ENCODE peak calls at places on chromosome 13, in six cellular contexts. One of them, this sample, is unnamed.

GRCh38 chr13:91346848-91347211 is 657 bp upstream of the MIR17HG start:
- DNase-seq in adrenal gland: no peak
- DNase-seq in cardiac muscle cell: peak
- DNase-seq in cardiac fibroblast: peak
- DNase-seq in AG10803: no peak
- DNase-seq in coronary artery: no peak
- DNase-seq in this sample: peak

GRCh38 chr13:53121131-53121773 is 92.6 kb downstream of the OLFM4 start:
- DNase-seq in AG10803: no peak
- DNase-seq in coronary artery: no peak
- DNase-seq in adrenal gland: no peak
- DNase-seq in cardiac fibroblast: no peak
- DNase-seq in cardiac muscle cell: no peak
- DNase-seq in this sample: no peak

GRCh38 chr13:53198699-53199098 is 170.1 kb downstream of the OLFM4 start:
- DNase-seq in coronary artery: no peak
- DNase-seq in AG10803: no peak
- DNase-seq in adrenal gland: no peak
- DNase-seq in cardiac muscle cell: no peak
- DNase-seq in cardiac fibroblast: no peak
- DNase-seq in this sample: no peak

GRCh38 chr13:110528371-110528770 is 33.2 kb downstream of the RAB20 start:
- DNase-seq in coronary artery: no peak
- DNase-seq in cardiac fibroblast: peak
- DNase-seq in adrenal gland: no peak
- DNase-seq in cardiac muscle cell: no peak
- DNase-seq in AG10803: no peak
- DNase-seq in this sample: no peak

GRCh38 chr13:27964741-27965323 is 4.3 kb downstream of the CDX2 start:
- DNase-seq in coronary artery: no peak
- DNase-seq in AG10803: no peak
- DNase-seq in cardiac muscle cell: no peak
- DNase-seq in adrenal gland: no peak
- DNase-seq in cardiac fibroblast: no peak
- DNase-seq in this sample: no peak

GRCh38 chr13:30737511-30738342 is 2.4 kb downstream of the ALOX5AP start:
- DNase-seq in cardiac fibroblast: no peak
- DNase-seq in cardiac muscle cell: no peak
- DNase-seq in coronary artery: no peak
- DNase-seq in adrenal gland: no peak
- DNase-seq in AG10803: no peak
- DNase-seq in this sample: no peak

GRCh38 chr13:71730267-71730666 is 136.7 kb downstream of the DACH1 start:
- DNase-seq in adrenal gland: no peak
- DNase-seq in AG10803: no peak
- DNase-seq in cardiac muscle cell: no peak
- DNase-seq in coronary artery: no peak
- DNase-seq in cardiac fibroblast: no peak
- DNase-seq in this sample: no peak

GRCh38 chr13:48749699-48750473 is 96.2 kb downstream of the CYSLTR2 start:
- DNase-seq in AG10803: peak
- DNase-seq in adrenal gland: peak
- DNase-seq in cardiac muscle cell: peak
- DNase-seq in cardiac fibroblast: peak
- DNase-seq in coronary artery: peak
- DNase-seq in this sample: peak

GRCh38 chr13:66353664-66354063 is 876.5 kb downstream of the PCDH9 start:
- DNase-seq in cardiac fibroblast: peak
- DNase-seq in AG10803: no peak
- DNase-seq in coronary artery: no peak
- DNase-seq in adrenal gland: no peak
- DNase-seq in cardiac muscle cell: no peak
- DNase-seq in this sample: peak

GRCh38 chr13:25375727-25376358 is 4.1 kb downstream of the ATP8A2 start:
- DNase-seq in coronary artery: no peak
- DNase-seq in adrenal gland: peak
- DNase-seq in cardiac fibroblast: peak
- DNase-seq in cardiac muscle cell: peak
- DNase-seq in AG10803: peak
- DNase-seq in this sample: peak

GRCh38 chr13:52848455-52849190 is at the start of gene PCDH8:
- DNase-seq in AG10803: no peak
- DNase-seq in cardiac muscle cell: peak
- DNase-seq in cardiac fibroblast: no peak
- DNase-seq in adrenal gland: no peak
- DNase-seq in coronary artery: no peak
- DNase-seq in this sample: no peak

GRCh38 chr13:75264611-75265010 is 217.4 kb downstream of the TBC1D4 start:
- DNase-seq in AG10803: no peak
- DNase-seq in coronary artery: no peak
- DNase-seq in adrenal gland: no peak
- DNase-seq in cardiac muscle cell: no peak
- DNase-seq in cardiac fibroblast: no peak
- DNase-seq in this sample: no peak

GRCh38 chr13:23427342-23428182 is 5.9 kb downstream of the SACS start:
- DNase-seq in adrenal gland: no peak
- DNase-seq in cardiac fibroblast: peak
- DNase-seq in AG10803: peak
- DNase-seq in coronary artery: no peak
- DNase-seq in cardiac muscle cell: no peak
- DNase-seq in this sample: peak

GRCh38 chr13:99161512-99161911 is 39.1 kb upstream of the UBAC2 start:
- DNase-seq in cardiac fibroblast: no peak
- DNase-seq in coronary artery: no peak
- DNase-seq in AG10803: no peak
- DNase-seq in cardiac muscle cell: no peak
- DNase-seq in adrenal gland: no peak
- DNase-seq in this sample: no peak

GRCh38 chr13:110937511-110938303 is 22.8 kb upstream of the ANKRD10 start:
- DNase-seq in cardiac muscle cell: no peak
- DNase-seq in coronary artery: peak
- DNase-seq in AG10803: no peak
- DNase-seq in cardiac fibroblast: no peak
- DNase-seq in adrenal gland: no peak
- DNase-seq in this sample: no peak

GRCh38 chr13:63614874-63615612 is 2199.4 kb upstream of the PCDH20 start:
- DNase-seq in cardiac fibroblast: no peak
- DNase-seq in adrenal gland: no peak
- DNase-seq in cardiac muscle cell: no peak
- DNase-seq in coronary artery: no peak
- DNase-seq in AG10803: no peak
- DNase-seq in this sample: no peak

GRCh38 chr13:71621152-71622124 is 245.6 kb downstream of the DACH1 start:
- DNase-seq in cardiac fibroblast: no peak
- DNase-seq in cardiac muscle cell: peak
- DNase-seq in coronary artery: no peak
- DNase-seq in adrenal gland: no peak
- DNase-seq in AG10803: no peak
- DNase-seq in this sample: no peak

GRCh38 chr13:35814573-35814972 is 316.6 kb downstream of the DCLK1 start:
- DNase-seq in cardiac muscle cell: no peak
- DNase-seq in coronary artery: no peak
- DNase-seq in AG10803: peak
- DNase-seq in adrenal gland: no peak
- DNase-seq in cardiac fibroblast: no peak
- DNase-seq in this sample: no peak

GRCh38 chr13:66543780-66544179 is 686.4 kb downstream of the PCDH9 start:
- DNase-seq in coronary artery: no peak
- DNase-seq in adrenal gland: no peak
- DNase-seq in cardiac fibroblast: no peak
- DNase-seq in AG10803: no peak
- DNase-seq in cardiac muscle cell: no peak
- DNase-seq in this sample: no peak

GRCh38 chr13:102395174-102395573 is 6.7 kb downstream of the FGF14 start:
- DNase-seq in cardiac muscle cell: no peak
- DNase-seq in cardiac fibroblast: no peak
- DNase-seq in AG10803: no peak
- DNase-seq in adrenal gland: no peak
- DNase-seq in coronary artery: no peak
- DNase-seq in this sample: no peak

GRCh38 chr13:74695021-74695800 is 561.0 kb upstream of the KLF12 start:
- DNase-seq in adrenal gland: no peak
- DNase-seq in coronary artery: no peak
- DNase-seq in cardiac muscle cell: peak
- DNase-seq in AG10803: no peak
- DNase-seq in cardiac fibroblast: peak
- DNase-seq in this sample: peak

GRCh38 chr13:46903748-46904147 is 6.9 kb upstream of the HTR2A start:
- DNase-seq in AG10803: peak
- DNase-seq in adrenal gland: no peak
- DNase-seq in coronary artery: no peak
- DNase-seq in cardiac fibroblast: peak
- DNase-seq in cardiac muscle cell: no peak
- DNase-seq in this sample: peak

GRCh38 chr13:45575146-45575829 is 40.3 kb downstream of the ERICH6B start:
- DNase-seq in cardiac muscle cell: no peak
- DNase-seq in cardiac fibroblast: peak
- DNase-seq in AG10803: no peak
- DNase-seq in adrenal gland: no peak
- DNase-seq in coronary artery: no peak
- DNase-seq in this sample: no peak

GRCh38 chr13:113763254-113763653 is 4.2 kb downstream of the TMEM255B start:
- DNase-seq in AG10803: no peak
- DNase-seq in adrenal gland: no peak
- DNase-seq in coronary artery: no peak
- DNase-seq in cardiac fibroblast: no peak
- DNase-seq in cardiac muscle cell: no peak
- DNase-seq in this sample: no peak

GRCh38 chr13:34076943-34077703 is 259.2 kb downstream of the RFC3 start:
- DNase-seq in cardiac muscle cell: peak
- DNase-seq in cardiac fibroblast: peak
- DNase-seq in coronary artery: no peak
- DNase-seq in adrenal gland: no peak
- DNase-seq in AG10803: peak
- DNase-seq in this sample: peak

GRCh38 chr13:28820099-28821051 is at the start of gene MTUS2:
- DNase-seq in cardiac fibroblast: no peak
- DNase-seq in adrenal gland: no peak
- DNase-seq in coronary artery: no peak
- DNase-seq in cardiac muscle cell: peak
- DNase-seq in AG10803: no peak
- DNase-seq in this sample: no peak

GRCh38 chr13:28680541-28680940 is 21.6 kb downstream of the POMP start:
- DNase-seq in cardiac muscle cell: no peak
- DNase-seq in AG10803: no peak
- DNase-seq in cardiac fibroblast: no peak
- DNase-seq in coronary artery: no peak
- DNase-seq in adrenal gland: no peak
- DNase-seq in this sample: no peak

GRCh38 chr13:114130708-114131580 is 1.5 kb downstream of the RASA3 start:
- DNase-seq in AG10803: peak
- DNase-seq in cardiac muscle cell: peak
- DNase-seq in adrenal gland: no peak
- DNase-seq in coronary artery: no peak
- DNase-seq in cardiac fibroblast: peak
- DNase-seq in this sample: peak

GRCh38 chr13:38804536-38804935 is 117.7 kb downstream of the FREM2 start:
- DNase-seq in AG10803: no peak
- DNase-seq in adrenal gland: no peak
- DNase-seq in cardiac muscle cell: no peak
- DNase-seq in coronary artery: no peak
- DNase-seq in cardiac fibroblast: peak
- DNase-seq in this sample: peak

GRCh38 chr13:38804061-38804460 is 117.2 kb downstream of the FREM2 start:
- DNase-seq in adrenal gland: no peak
- DNase-seq in cardiac muscle cell: no peak
- DNase-seq in cardiac fibroblast: no peak
- DNase-seq in AG10803: no peak
- DNase-seq in coronary artery: no peak
- DNase-seq in this sample: no peak

DNA sequence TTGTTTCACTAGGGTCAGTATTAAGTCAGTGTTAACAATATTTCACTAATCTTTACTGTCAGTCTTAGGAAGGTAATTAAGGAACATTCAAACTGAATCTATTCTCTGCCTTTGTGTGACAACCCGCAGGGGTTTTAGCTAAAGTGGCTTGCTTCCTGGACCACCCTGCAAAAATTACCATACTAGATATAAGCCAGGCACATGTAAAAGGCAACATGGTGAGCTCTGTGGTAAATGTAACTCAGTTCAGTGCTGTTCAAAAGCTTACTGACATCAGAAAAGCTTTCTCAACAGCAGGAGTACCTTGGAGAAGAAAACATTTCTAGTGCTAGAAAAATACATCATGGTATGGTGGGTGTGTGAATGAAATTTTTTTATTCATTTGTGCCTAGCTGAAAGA is 116.7 kb downstream of the FREM2 start:
- DNase-seq in coronary artery: no peak
- DNase-seq in AG10803: no peak
- DNase-seq in adrenal gland: no peak
- DNase-seq in cardiac muscle cell: no peak
- DNase-seq in cardiac fibroblast: no peak
- DNase-seq in this sample: no peak
- H3K4me3 ChIP-seq in coronary artery: no peak
- H3K4me3 ChIP-seq in AG10803: no peak
- H3K4me3 ChIP-seq in adrenal gland: no peak
- H3K4me3 ChIP-seq in cardiac muscle cell: no peak
- H3K4me3 ChIP-seq in cardiac fibroblast: no peak
- H3K4me3 ChIP-seq in this sample: no peak

GRCh38 chr13:100689191-100689590 is 14.6 kb upstream of the TMTC4 start:
- DNase-seq in AG10803: no peak
- DNase-seq in coronary artery: no peak
- DNase-seq in adrenal gland: no peak
- DNase-seq in cardiac muscle cell: no peak
- DNase-seq in cardiac fibroblast: no peak
- DNase-seq in this sample: no peak

GRCh38 chr13:100694722-100695644 is 20.4 kb upstream of the TMTC4 start:
- DNase-seq in coronary artery: no peak
- DNase-seq in cardiac fibroblast: peak
- DNase-seq in AG10803: peak
- DNase-seq in adrenal gland: peak
- DNase-seq in cardiac muscle cell: peak
- DNase-seq in this sample: peak
- TF ChIP-seq CTCF in coronary artery: no peak
- TF ChIP-seq CTCF in cardiac fibroblast: peak
- TF ChIP-seq CTCF in AG10803: peak
- TF ChIP-seq CTCF in adrenal gland: peak
- TF ChIP-seq CTCF in cardiac muscle cell: peak
- TF ChIP-seq CTCF in this sample: peak

DNA sequence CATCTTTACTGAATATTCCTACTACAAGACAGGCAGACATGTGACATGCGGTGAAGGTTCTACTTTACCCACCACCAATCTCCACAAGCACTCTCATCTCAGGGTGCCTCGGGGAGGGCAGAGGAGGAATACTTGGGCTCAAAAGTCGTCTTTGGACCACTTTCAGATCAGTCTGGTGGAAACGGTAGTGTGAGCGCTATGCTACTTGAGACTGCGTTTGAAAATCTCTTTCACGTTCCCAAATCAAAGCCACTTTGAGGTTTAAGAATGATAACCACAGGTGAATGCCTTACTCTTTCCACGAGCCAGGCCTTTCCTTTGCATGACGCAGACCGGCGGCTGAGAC is 1.5 kb upstream of the SOX1 start:
- DNase-seq in cardiac muscle cell: no peak
- DNase-seq in adrenal gland: no peak
- DNase-seq in AG10803: no peak
- DNase-seq in cardiac fibroblast: no peak
- DNase-seq in coronary artery: no peak
- DNase-seq in this sample: no peak
- H3K4me3 ChIP-seq in cardiac muscle cell: no peak
- H3K4me3 ChIP-seq in adrenal gland: no peak
- H3K4me3 ChIP-seq in AG10803: no peak
- H3K4me3 ChIP-seq in cardiac fibroblast: no peak
- H3K4me3 ChIP-seq in coronary artery: no peak
- H3K4me3 ChIP-seq in this sample: no peak

GRCh38 chr13:62320129-62320724 is 904.6 kb upstream of the PCDH20 start:
- DNase-seq in cardiac muscle cell: peak
- DNase-seq in AG10803: peak
- DNase-seq in coronary artery: no peak
- DNase-seq in adrenal gland: no peak
- DNase-seq in cardiac fibroblast: peak
- DNase-seq in this sample: peak
- TF ChIP-seq CTCF in cardiac muscle cell: peak
- TF ChIP-seq CTCF in AG10803: peak
- TF ChIP-seq CTCF in coronary artery: no peak
- TF ChIP-seq CTCF in adrenal gland: peak
- TF ChIP-seq CTCF in cardiac fibroblast: peak
- TF ChIP-seq CTCF in this sample: peak